ENCODE peak calls at places on chromosomes 16 and 17, in eight cellular contexts. N is DND-41, X is SK-N-SH, Y is OCI-LY7, Z is astrocyte, A is fibroblast of lung, W is GM23248, K is mammary epithelial cell. B is an unnamed sample. For H3K79me2 and H3K9me3, the result is how much of the 10 kb centered on the place peaks cover.

GRCh38 chr17:59897090-59897489 is 4.2 kb downstream of the RPS6KB1 start:
- DNase-seq in Y (no peak), K (no peak), N (no peak), W (peak), Z (no peak), A (peak), X (no peak), B (no peak)

GRCh38 chr17:8326591-8327583 is 12.8 kb upstream of the ODF4 start:
- DNase-seq in X (peak), Z (peak), Y (no peak), A (peak), N (no peak), W (peak), K (no peak), B (peak)

GRCh38 chr17:75914643-75915265 is 10.1 kb upstream of the MRPL38 start:
- DNase-seq in K (no peak), X (no peak), A (no peak), N (no peak), Z (no peak), W (no peak), Y (no peak), B (no peak)

GRCh38 chr16:11526921-11527320 is 59.8 kb downstream of the LITAF start:
- DNase-seq in W (peak), A (no peak), X (peak), Y (no peak), K (no peak), N (no peak), Z (no peak), B (peak)

GRCh38 chr16:53872248-53873221 is 168.6 kb downstream of the FTO start:
- DNase-seq in X (no peak), A (peak), N (no peak), Z (peak), W (peak), Y (no peak), K (peak), B (no peak)

GRCh38 chr16:50812046-50812445 is 70.2 kb downstream of the CYLD start:
- DNase-seq in Z (no peak), K (no peak), Y (no peak), X (no peak), N (no peak), W (no peak), A (no peak), B (no peak)

GRCh38 chr16:57736419-57737281 is 1.1 kb downstream of the KATNB1 start:
- DNase-seq in W (peak), Y (peak), X (peak), Z (peak), K (peak), A (peak), N (peak), B (peak)

GRCh38 chr16:85391175-85391707 is 221.9 kb upstream of the GSE1 start:
- DNase-seq in Z (no peak), Y (no peak), W (no peak), A (no peak), K (no peak), X (no peak), N (no peak), B (no peak)

GRCh38 chr16:89338863-89339262 is 121.4 kb downstream of the ZNF778 start:
- DNase-seq in W (no peak), N (no peak), Z (no peak), Y (no peak), X (no peak), A (no peak), K (no peak), B (no peak)

GRCh38 chr16:29806641-29807425 is 504 bp downstream of the MAZ start:
- DNase-seq in X (peak), N (peak), Z (no peak), W (peak), A (no peak), Y (peak), K (peak), B (peak)

GRCh38 chr17:40557531-40558299 is 7.6 kb downstream of the CCR7 start:
- DNase-seq in A (no peak), Z (no peak), X (no peak), W (no peak), K (no peak), N (peak), Y (no peak), B (no peak)
- H3K79me2 ChIP-seq in A (under half), Z (under half), X (under half), W (under half), K (under half), N (under half), Y (under half), B (under half)

GRCh38 chr16:3216263-3216640 is 18.7 kb downstream of the ZNF200 start:
- DNase-seq in K (no peak), N (peak), Z (no peak), A (no peak), Y (peak), W (no peak), X (no peak), B (no peak)

GRCh38 chr16:3223913-3224515 is 10.9 kb downstream of the ZNF200 start:
- DNase-seq in N (no peak), Y (no peak), X (no peak), W (peak), Z (peak), K (no peak), A (peak), B (no peak)

GRCh38 chr16:3214904-3215600 is 19.9 kb downstream of the ZNF200 start:
- DNase-seq in Z (peak), A (no peak), X (no peak), W (no peak), N (peak), K (no peak), Y (peak), B (no peak)

GRCh38 chr16:3215601-3216262 is 19.2 kb downstream of the ZNF200 start:
- DNase-seq in A (no peak), Z (no peak), X (no peak), K (no peak), W (no peak), N (no peak), Y (no peak), B (no peak)

GRCh38 chr16:3220839-3221238 is 14.1 kb downstream of the ZNF200 start:
- DNase-seq in Y (no peak), K (no peak), W (no peak), X (no peak), N (no peak), A (no peak), Z (no peak), B (no peak)
- H3K9me3 ChIP-seq in Y (under half), K (under half), W (under half), X (under half), N (under half), A (under half), Z (under half), B (under half)

GRCh38 chr17:55434721-55435120 is 13.1 kb upstream of the MMD start:
- DNase-seq in N (no peak), A (no peak), Y (no peak), Z (no peak), X (no peak), K (peak), W (peak), B (no peak)

GRCh38 chr17:55433629-55434422 is 12.2 kb upstream of the MMD start:
- DNase-seq in Z (peak), X (no peak), Y (no peak), N (no peak), A (peak), K (peak), W (peak), B (no peak)

GRCh38 chr17:55432358-55433028 is 10.9 kb upstream of the MMD start:
- DNase-seq in A (no peak), K (peak), X (no peak), Z (peak), W (peak), Y (no peak), N (no peak), B (no peak)

GRCh38 chr17:55435408-55435807 is 13.8 kb upstream of the MMD start:
- DNase-seq in Y (no peak), X (no peak), A (no peak), Z (no peak), K (no peak), N (no peak), W (no peak), B (no peak)

GRCh38 chr17:55433029-55433628 is 11.5 kb upstream of the MMD start:
- DNase-seq in W (peak), Z (peak), N (no peak), K (peak), A (no peak), Y (no peak), X (no peak), B (no peak)
- H3K27ac ChIP-seq in W (peak), Z (no peak), N (no peak), K (peak), A (peak), Y (no peak), X (peak), B (no peak)

GRCh38 chr16:81473969-81474959 is 29.7 kb downstream of the CMIP start:
- DNase-seq in Y (no peak), K (no peak), X (no peak), N (no peak), A (no peak), W (no peak), Z (no peak), B (no peak)
- H3K79me2 ChIP-seq in Y (under half), K (half or more), X (under half), N (half or more), A (under half), W (half or more), Z (half or more), B (half or more)

GRCh38 chr17:12719948-12720347 is 54.3 kb downstream of the MYOCD start:
- DNase-seq in Z (no peak), Y (no peak), A (no peak), X (no peak), K (no peak), W (no peak), N (no peak), B (no peak)
- H3K9me3 ChIP-seq in Z (under half), Y (under half), A (under half), X (under half), K (under half), W (under half), N (under half), B (under half)

DNA sequence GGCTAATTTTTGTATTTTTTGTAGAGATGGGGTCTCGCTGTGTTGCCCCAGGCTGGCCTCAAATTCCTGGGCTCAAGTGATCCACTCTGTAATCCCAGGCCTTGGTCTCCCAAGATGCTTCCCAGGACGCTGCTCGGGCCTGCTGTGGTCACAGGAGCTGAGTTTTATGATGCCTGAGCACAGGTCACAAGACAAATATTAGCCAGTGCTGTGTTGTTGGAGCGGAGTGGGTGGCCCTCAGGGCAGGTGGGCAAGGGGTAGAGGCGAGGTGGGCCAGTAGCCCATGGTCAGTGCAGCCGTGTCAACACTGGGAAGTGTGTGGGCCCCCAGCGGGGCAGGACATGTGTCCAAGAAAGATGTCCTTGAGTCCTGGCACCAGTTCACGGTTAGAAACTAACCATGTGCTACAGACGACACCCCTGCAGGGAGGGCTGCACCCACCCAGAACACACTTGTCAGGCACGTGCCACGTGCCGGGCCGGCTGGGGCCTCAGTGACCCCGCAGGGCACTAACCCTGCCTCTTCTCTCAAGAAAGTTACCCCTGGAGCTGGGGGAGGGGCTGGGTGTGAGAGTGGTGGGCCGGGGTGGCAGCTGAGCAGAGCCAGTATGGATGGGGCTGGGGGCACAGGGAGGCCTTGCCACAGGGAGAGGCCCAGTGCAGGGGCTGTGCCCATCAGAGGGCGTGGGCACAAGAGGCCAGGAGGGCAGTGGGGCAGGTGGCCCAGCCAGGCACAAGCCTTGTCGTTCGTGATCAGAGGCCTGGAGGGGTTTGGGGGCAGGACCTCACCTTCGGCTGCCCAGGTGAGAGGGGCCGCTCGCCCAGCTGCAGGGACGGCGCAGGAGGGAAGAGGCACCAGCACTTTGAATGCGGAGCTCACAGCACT is 103.1 kb upstream of the CHMP6 start:
- DNase-seq in K (no peak), W (no peak), Z (no peak), X (no peak), A (no peak), Y (no peak), N (no peak), B (no peak)
- H3K27ac ChIP-seq in K (no peak), W (no peak), Z (no peak), X (no peak), A (no peak), Y (no peak), N (peak), B (no peak)

GRCh38 chr17:51083976-51084375 is 36.7 kb downstream of the SPAG9 start:
- DNase-seq in K (no peak), W (no peak), X (no peak), Z (no peak), A (no peak), N (no peak), Y (no peak), B (no peak)

GRCh38 chr17:51087072-51087757 is 33.5 kb downstream of the SPAG9 start:
- DNase-seq in Z (no peak), X (no peak), N (no peak), K (peak), Y (no peak), A (no peak), W (peak), B (no peak)

GRCh38 chr17:51088287-51088686 is 32.4 kb downstream of the SPAG9 start:
- DNase-seq in K (no peak), Z (no peak), X (no peak), A (no peak), W (no peak), N (no peak), Y (no peak), B (no peak)

GRCh38 chr17:51085150-51085805 is 35.4 kb downstream of the SPAG9 start:
- DNase-seq in A (peak), N (no peak), K (peak), W (peak), X (no peak), Y (no peak), Z (peak), B (no peak)
- H3K79me2 ChIP-seq in A (under half), N (half or more), K (half or more), W (half or more), X (half or more), Y (half or more), Z (half or more), B (under half)

B was measured in neural progenitor cell.